ENCODE peak calls at places on chromosomes 6 and 20, in seven cellular contexts. P, C, T, Y, I, B and D are unnamed samples.
A peak's percentile ranks its signal among the peaks of the same experiment; 100 is the strongest.

GRCh38 chr6:109867009-109867969 is 110.8 kb upstream of the GPR6 start:
- DNase-seq in T (no peak), B (no peak), Y (no peak), P (no peak), I (peak; percentile 82), C (no peak), D (no peak)

GRCh38 chr6:53603381-53604121 is 58.6 kb upstream of the GCLC start:
- DNase-seq in T (no peak), I (no peak), B (peak; percentile 27), P (no peak), C (no peak), Y (no peak), D (no peak)

GRCh38 chr6:7271205-7271534 is 41.8 kb downstream of the SSR1 start:
- DNase-seq in I (no peak), T (no peak), B (no peak), P (no peak), C (no peak), Y (no peak), D (no peak)

GRCh38 chr6:73565767-73566485 is 45.1 kb upstream of the EEF1A1 start:
- DNase-seq in P (peak; percentile 96), C (no peak), I (no peak), B (no peak), T (no peak), Y (peak; percentile 71), D (no peak)

GRCh38 chr6:11938285-11938890 is 73.7 kb upstream of the HIVEP1 start:
- DNase-seq in T (no peak), P (peak; percentile 42), B (no peak), C (no peak), Y (peak; percentile 18), I (peak; percentile 67), D (no peak)

GRCh38 chr6:133890941-133891813 is 2.3 kb downstream of the TCF21 start:
- DNase-seq in B (no peak), I (peak; percentile 39), Y (peak; percentile 71), C (peak; percentile 59), P (peak; percentile 80), T (no peak), D (no peak)

GRCh38 chr6:108760158-108761050 is 87.8 kb upstream of the ARMC2 start:
- DNase-seq in T (no peak), C (no peak), P (no peak), I (peak; percentile 49), Y (no peak), B (no peak), D (no peak)

GRCh38 chr6:14337157-14337556 is 219.6 kb downstream of the CD83 start:
- DNase-seq in T (no peak), B (no peak), I (no peak), Y (no peak), P (no peak), C (no peak), D (no peak)

GRCh38 chr20:50689864-50690263 is 1.5 kb downstream of the RIPOR3 start:
- DNase-seq in T (no peak), I (no peak), C (peak; percentile 82), P (no peak), Y (no peak), B (no peak), D (no peak)

GRCh38 chr6:158220786-158221442 is 52.8 kb downstream of the GTF2H5 start:
- DNase-seq in T (peak; percentile 81), P (peak; percentile 91), Y (peak; percentile 88), B (peak; percentile 82), I (peak; percentile 91), C (peak; percentile 85), D (peak; percentile 73)

GRCh38 chr20:1632228-1632577 is 12.4 kb upstream of the SIRPB1 start:
- DNase-seq in Y (no peak), C (no peak), I (no peak), T (no peak), B (peak; percentile 1), P (no peak), D (no peak)

GRCh38 chr20:54063998-54064676 is 6.3 kb downstream of the BCAS1 start:
- DNase-seq in C (no peak), Y (no peak), T (no peak), B (no peak), P (no peak), I (no peak), D (no peak)

GRCh38 chr6:140779341-140779740 is 1353.4 kb upstream of the GJE1 start:
- DNase-seq in P (no peak), C (no peak), B (peak; percentile 69), I (no peak), T (no peak), Y (no peak), D (no peak)

GRCh38 chr6:134309227-134309626 is 8.7 kb downstream of the SGK1 start:
- DNase-seq in C (no peak), I (no peak), Y (no peak), P (no peak), B (no peak), T (no peak), D (no peak)

GRCh38 chr20:33470457-33470856 is 19.4 kb upstream of the CBFA2T2 start:
- DNase-seq in P (no peak), T (no peak), I (peak; percentile 39), Y (no peak), B (no peak), C (no peak), D (no peak)

GRCh38 chr20:2230671-2231488 is 64.9 kb upstream of the TGM3 start:
- DNase-seq in C (no peak), T (no peak), B (peak; percentile 22), Y (no peak), I (peak; percentile 29), P (no peak), D (no peak)

GRCh38 chr20:45752747-45753146 is 30.6 kb downstream of the SPINT4 start:
- DNase-seq in T (no peak), P (no peak), B (no peak), Y (no peak), C (no peak), I (no peak), D (no peak)

GRCh38 chr6:27883136-27883535 is 29.1 kb downstream of the OR2B2 start:
- DNase-seq in P (no peak), B (no peak), I (no peak), T (no peak), C (no peak), Y (no peak), D (no peak)

GRCh38 chr20:38109657-38110524 is 55.2 kb downstream of the TGM2 start:
- DNase-seq in Y (no peak), B (peak; percentile 99), I (peak; percentile 75), P (no peak), T (no peak), C (no peak), D (no peak)
- TF ChIP-seq EZH2phosphoT487 in Y (no peak), B (no peak), I (no peak), P (no peak), T (no peak), C (no peak), D (no peak)

GRCh38 chr6:105189026-105189680 is 9.3 kb upstream of the POPDC3 start:
- DNase-seq in B (no peak), T (no peak), Y (no peak), P (no peak), C (no peak), I (no peak), D (no peak)
- TF ChIP-seq EZH2phosphoT487 in B (no peak), T (no peak), Y (no peak), P (no peak), C (no peak), I (no peak), D (no peak)

DNA sequence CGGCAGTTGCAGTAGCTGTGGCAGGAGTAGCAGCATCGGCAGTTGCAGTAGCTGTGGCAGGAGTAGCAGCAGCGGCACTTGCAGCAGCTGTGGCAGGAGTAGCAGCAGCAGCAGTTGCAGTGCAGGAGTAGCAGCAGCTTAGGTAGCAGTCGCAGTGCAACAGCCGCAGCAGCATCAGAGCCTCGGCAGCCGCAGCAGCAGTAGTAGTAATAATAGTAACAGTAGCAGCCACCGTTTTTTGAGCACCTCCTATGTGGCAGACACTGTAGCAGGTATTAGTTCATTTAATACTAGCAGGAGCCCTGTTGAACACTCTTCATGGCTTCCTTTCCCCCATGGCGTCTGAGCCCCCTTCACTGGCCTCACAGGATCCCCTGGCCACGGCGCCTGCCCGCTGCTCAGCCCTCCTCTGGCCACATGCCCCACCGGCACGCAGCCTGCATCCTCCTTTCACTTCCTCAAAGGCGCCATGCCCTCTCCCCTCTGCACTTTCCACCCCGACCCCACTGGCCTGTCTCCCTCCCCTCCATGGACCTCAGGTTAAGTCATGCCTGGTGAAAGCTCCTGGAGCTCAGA is 19.1 kb upstream of the IRF4 start:
- DNase-seq in T (peak; percentile 68), C (no peak), I (peak; percentile 10), P (no peak), B (no peak), Y (no peak), D (no peak)
- TF ChIP-seq EZH2phosphoT487 in T (no peak), C (no peak), I (no peak), P (no peak), B (no peak), Y (no peak), D (no peak)

DNA sequence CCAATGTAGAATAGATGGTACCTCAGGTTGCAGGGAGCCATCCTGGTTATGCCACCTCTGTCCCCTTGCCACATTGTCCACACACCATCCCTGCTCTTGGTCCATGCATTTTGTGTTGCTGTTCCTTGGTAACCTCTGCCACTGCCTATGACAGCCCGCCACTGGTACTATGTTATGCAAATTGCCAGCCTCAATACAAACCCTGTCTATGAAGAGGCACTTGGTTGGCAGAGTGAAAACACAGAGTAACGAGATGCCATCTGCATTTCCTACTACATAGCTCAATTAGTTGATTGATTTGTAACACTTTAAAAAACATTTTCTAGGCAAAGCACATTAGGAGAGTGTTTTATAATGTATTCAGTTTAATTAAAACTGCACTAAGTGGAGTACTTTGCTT is 817.2 kb downstream of the KIF16B start:
- DNase-seq in Y (no peak), I (no peak), P (no peak), C (no peak), B (no peak), T (no peak), D (no peak)
- TF ChIP-seq EZH2phosphoT487 in Y (no peak), I (no peak), P (no peak), C (no peak), B (no peak), T (no peak), D (no peak)